ENCODE peak calls at places on chromosomes 2 and 18, in six cellular contexts. One of them, this sample, is unnamed.

GRCh38 chr18:13446581-13447470 is 228.3 kb downstream of the LDLRAD4 start:
- DNase-seq in activated naive CD4-positive, alpha-beta T cell treated with Interleukin-2 at 50 U/mL for 16 hours: peak
- DNase-seq in SHP77: no peak
- DNase-seq in DMS 273 treated with DMSO at 0.1 percent for 48 hours: no peak
- DNase-seq in CD8-positive, alpha-beta memory T cell: no peak
- DNase-seq in stomach: no peak
- DNase-seq in this sample: no peak

GRCh38 chr18:8957731-8958130 is 144.8 kb upstream of the NDUFV2 start:
- DNase-seq in activated naive CD4-positive, alpha-beta T cell treated with Interleukin-2 at 50 U/mL for 16 hours: no peak
- DNase-seq in SHP77: no peak
- DNase-seq in DMS 273 treated with DMSO at 0.1 percent for 48 hours: no peak
- DNase-seq in CD8-positive, alpha-beta memory T cell: no peak
- DNase-seq in stomach: no peak
- DNase-seq in this sample: no peak

GRCh38 chr2:137133231-137133630 is 367.9 kb downstream of the THSD7B start:
- DNase-seq in activated naive CD4-positive, alpha-beta T cell treated with Interleukin-2 at 50 U/mL for 16 hours: no peak
- DNase-seq in SHP77: no peak
- DNase-seq in DMS 273 treated with DMSO at 0.1 percent for 48 hours: no peak
- DNase-seq in CD8-positive, alpha-beta memory T cell: no peak
- DNase-seq in stomach: no peak
- DNase-seq in this sample: no peak

GRCh38 chr18:211582-211981 is 53.2 kb downstream of the USP14 start:
- DNase-seq in activated naive CD4-positive, alpha-beta T cell treated with Interleukin-2 at 50 U/mL for 16 hours: no peak
- DNase-seq in SHP77: no peak
- DNase-seq in DMS 273 treated with DMSO at 0.1 percent for 48 hours: no peak
- DNase-seq in CD8-positive, alpha-beta memory T cell: no peak
- DNase-seq in stomach: no peak
- DNase-seq in this sample: no peak

GRCh38 chr2:45329045-45329677 is 281.9 kb downstream of the SRBD1 start:
- DNase-seq in activated naive CD4-positive, alpha-beta T cell treated with Interleukin-2 at 50 U/mL for 16 hours: no peak
- DNase-seq in SHP77: peak
- DNase-seq in DMS 273 treated with DMSO at 0.1 percent for 48 hours: no peak
- DNase-seq in CD8-positive, alpha-beta memory T cell: no peak
- DNase-seq in stomach: no peak
- DNase-seq in this sample: peak

GRCh38 chr2:128356127-128356526 is 37.5 kb upstream of the HS6ST1 start:
- DNase-seq in activated naive CD4-positive, alpha-beta T cell treated with Interleukin-2 at 50 U/mL for 16 hours: no peak
- DNase-seq in SHP77: no peak
- DNase-seq in DMS 273 treated with DMSO at 0.1 percent for 48 hours: no peak
- DNase-seq in CD8-positive, alpha-beta memory T cell: no peak
- DNase-seq in stomach: no peak
- DNase-seq in this sample: no peak

GRCh38 chr2:231927566-231927890 is 1.3 kb upstream of the NPPC start:
- DNase-seq in activated naive CD4-positive, alpha-beta T cell treated with Interleukin-2 at 50 U/mL for 16 hours: no peak
- DNase-seq in SHP77: no peak
- DNase-seq in DMS 273 treated with DMSO at 0.1 percent for 48 hours: no peak
- DNase-seq in CD8-positive, alpha-beta memory T cell: no peak
- DNase-seq in stomach: no peak
- DNase-seq in this sample: no peak

GRCh38 chr2:237042101-237042500 is 43.6 kb upstream of the COPS8 start:
- DNase-seq in activated naive CD4-positive, alpha-beta T cell treated with Interleukin-2 at 50 U/mL for 16 hours: no peak
- DNase-seq in SHP77: no peak
- DNase-seq in DMS 273 treated with DMSO at 0.1 percent for 48 hours: no peak
- DNase-seq in CD8-positive, alpha-beta memory T cell: no peak
- DNase-seq in stomach: no peak
- DNase-seq in this sample: no peak

GRCh38 chr18:23614891-23615290 is 28.6 kb upstream of the NPC1 start:
- DNase-seq in activated naive CD4-positive, alpha-beta T cell treated with Interleukin-2 at 50 U/mL for 16 hours: no peak
- DNase-seq in SHP77: no peak
- DNase-seq in DMS 273 treated with DMSO at 0.1 percent for 48 hours: no peak
- DNase-seq in CD8-positive, alpha-beta memory T cell: no peak
- DNase-seq in stomach: no peak
- DNase-seq in this sample: no peak

GRCh38 chr2:56184500-56184996 is 758 bp downstream of the CCDC85A start:
- DNase-seq in activated naive CD4-positive, alpha-beta T cell treated with Interleukin-2 at 50 U/mL for 16 hours: no peak
- DNase-seq in SHP77: peak
- DNase-seq in DMS 273 treated with DMSO at 0.1 percent for 48 hours: no peak
- DNase-seq in CD8-positive, alpha-beta memory T cell: no peak
- DNase-seq in stomach: no peak
- DNase-seq in this sample: no peak

GRCh38 chr18:35683021-35683420 is 101.5 kb downstream of the GALNT1 start:
- DNase-seq in activated naive CD4-positive, alpha-beta T cell treated with Interleukin-2 at 50 U/mL for 16 hours: no peak
- DNase-seq in SHP77: no peak
- DNase-seq in DMS 273 treated with DMSO at 0.1 percent for 48 hours: no peak
- DNase-seq in CD8-positive, alpha-beta memory T cell: no peak
- DNase-seq in stomach: no peak
- DNase-seq in this sample: no peak

GRCh38 chr2:216492951-216493685 is 5.5 kb upstream of the RPL37A start:
- DNase-seq in activated naive CD4-positive, alpha-beta T cell treated with Interleukin-2 at 50 U/mL for 16 hours: no peak
- DNase-seq in SHP77: no peak
- DNase-seq in DMS 273 treated with DMSO at 0.1 percent for 48 hours: no peak
- DNase-seq in CD8-positive, alpha-beta memory T cell: no peak
- DNase-seq in stomach: no peak
- DNase-seq in this sample: peak

GRCh38 chr2:191006997-191007604 is 6.9 kb downstream of the STAT1 start:
- DNase-seq in activated naive CD4-positive, alpha-beta T cell treated with Interleukin-2 at 50 U/mL for 16 hours: no peak
- DNase-seq in SHP77: no peak
- DNase-seq in DMS 273 treated with DMSO at 0.1 percent for 48 hours: no peak
- DNase-seq in CD8-positive, alpha-beta memory T cell: no peak
- DNase-seq in stomach: no peak
- DNase-seq in this sample: no peak